ENCODE peak calls at places on chromosomes 12 and 14, in four cellular contexts. J is transverse colon, N is heart left ventricle, O is AG04450. M is an unnamed sample. For H3K27me3, the result is how much of the 10 kb centered on the place peaks cover.

GRCh38 chr12:117408161-117408791 is 46.9 kb upstream of the NOS1 start:
- DNase-seq in J (peak), N (peak), O (no peak), M (no peak)

GRCh38 chr14:78220273-78220672 is 50.1 kb downstream of the NRXN3 start:
- DNase-seq in J (no peak), N (no peak), O (no peak), M (no peak)

GRCh38 chr12:28135801-28136439 is 54.3 kb upstream of the CCDC91 start:
- DNase-seq in J (no peak), N (no peak), O (no peak), M (no peak)

GRCh38 chr14:24334431-24335271 is at the start of gene ADCY4:
- DNase-seq in J (no peak), N (peak), O (no peak), M (no peak)

GRCh38 chr12:31317471-31318397 is 8.2 kb downstream of the SINHCAF start:
- DNase-seq in J (no peak), N (no peak), O (no peak), M (no peak)

GRCh38 chr14:24432259-24433131 is 2.7 kb downstream of the KHNYN start:
- DNase-seq in J (no peak), N (no peak), O (no peak), M (no peak)

GRCh38 chr12:64390275-64390851 is at the start of gene C12orf56:
- DNase-seq in J (peak), N (no peak), O (no peak), M (no peak)

GRCh38 chr12:120529641-120530314 is 820 bp upstream of the COQ5 start:
- DNase-seq in J (peak), N (no peak), O (no peak), M (peak)

GRCh38 chr12:122366685-122367475 is 55.6 kb downstream of the CLIP1 start:
- DNase-seq in J (peak), N (peak), O (peak), M (peak)

GRCh38 chr12:2834581-2835491 is at the start of gene NRIP2:
- DNase-seq in J (no peak), N (peak), O (no peak), M (peak)

GRCh38 chr14:69105326-69105725 is 47.6 kb downstream of the DCAF5 start:
- DNase-seq in J (no peak), N (no peak), O (no peak), M (peak)

DNA sequence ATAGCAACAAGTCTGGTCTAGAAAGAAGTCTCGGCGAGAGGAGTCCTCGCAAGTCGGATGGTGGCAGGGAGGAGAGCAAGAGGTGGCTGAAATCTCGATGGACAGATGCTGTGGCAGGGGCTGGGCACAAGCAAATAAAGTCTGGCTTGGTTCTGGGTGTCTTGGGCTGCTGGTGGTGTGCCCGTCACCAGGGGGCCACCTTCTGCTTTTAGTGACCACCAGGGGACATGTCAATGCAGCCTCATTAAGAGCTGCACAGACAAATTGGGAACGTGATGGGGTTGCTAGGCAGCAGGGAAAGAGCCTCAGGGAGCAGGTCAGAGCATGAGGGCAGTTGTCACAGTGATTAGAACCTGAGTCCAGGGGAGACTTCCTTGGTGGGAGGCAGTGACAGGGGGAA is 43.9 kb downstream of the LRRC74A start:
- DNase-seq in J (no peak), N (no peak), O (no peak), M (no peak)
- TF ChIP-seq CTCF in J (no peak), N (no peak), O (peak), M (peak)

DNA sequence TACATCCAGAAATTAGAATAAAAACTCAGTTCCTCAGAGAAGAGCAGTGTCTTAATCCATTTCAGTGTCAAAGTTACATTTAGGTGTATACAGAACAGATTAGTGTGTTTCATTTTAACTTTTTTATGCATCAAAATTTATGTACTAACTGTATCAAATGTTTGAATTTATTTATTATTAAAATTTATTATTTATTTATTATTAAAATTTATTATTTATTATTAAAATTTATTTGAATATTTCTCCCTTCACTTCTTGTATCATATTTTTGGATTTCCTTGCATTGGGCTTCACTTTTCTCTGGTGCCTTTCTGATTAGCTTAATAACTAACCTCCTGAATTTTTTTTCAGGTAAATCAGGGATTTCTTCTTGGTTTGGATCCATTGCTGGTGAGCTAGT is 2.3 kb upstream of the TAS2R14 start:
- DNase-seq in J (no peak), N (no peak), O (no peak), M (no peak)
- H3K4me3 ChIP-seq in J (no peak), N (no peak), O (no peak), M (no peak)

DNA sequence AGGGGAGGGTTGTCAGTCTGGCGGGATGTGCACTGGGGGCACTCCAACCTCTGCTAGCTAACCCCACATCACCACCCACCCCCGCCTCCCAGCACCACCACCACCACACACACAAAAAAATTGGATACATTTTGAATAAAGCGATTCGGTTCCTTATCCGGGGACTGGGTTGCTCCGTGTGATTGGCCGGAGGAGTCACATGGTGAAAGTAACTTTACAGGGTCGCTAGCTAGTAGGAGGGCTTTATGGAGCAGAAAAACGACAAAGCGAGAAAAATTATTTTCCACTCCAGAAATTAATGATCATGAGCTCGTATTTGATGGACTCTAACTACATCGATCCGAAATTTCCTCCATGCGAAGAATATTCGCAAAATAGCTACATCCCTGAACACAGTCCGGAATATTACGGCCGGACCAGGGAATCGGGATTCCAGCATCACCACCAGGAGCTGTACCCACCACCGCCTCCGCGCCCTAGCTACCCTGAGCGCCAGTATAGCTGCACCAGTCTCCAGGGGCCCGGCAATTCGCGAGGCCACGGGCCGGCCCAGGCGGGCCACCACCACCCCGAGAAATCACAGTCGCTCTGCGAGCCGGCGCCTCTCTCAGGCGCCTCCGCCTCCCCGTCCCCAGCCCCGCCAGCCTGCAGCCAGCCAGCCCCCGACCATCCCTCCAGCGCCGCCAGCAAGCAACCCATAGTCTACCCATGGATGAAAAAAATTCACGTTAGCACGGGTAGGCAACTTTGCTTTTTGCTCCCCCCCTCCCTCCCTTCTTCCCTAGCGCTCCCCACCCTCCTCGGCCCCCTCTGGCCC is at the start of gene HOXC4:
- DNase-seq in J (peak), N (no peak), O (no peak), M (no peak)
- H3K27me3 ChIP-seq in J (half or more), N (half or more), O (half or more), M (half or more)

GRCh38 chr12:47763481-47764344 is 5.0 kb upstream of the RAPGEF3 start:
- DNase-seq in J (no peak), N (no peak), O (no peak), M (no peak)
- TF ChIP-seq CTCF in J (no peak), N (no peak), O (no peak), M (no peak)

GRCh38 chr12:53005986-53006809 is at the start of gene EIF4B:
- DNase-seq in J (peak), N (peak), O (peak), M (peak)

GRCh38 chr12:53006810-53007742 is 820 bp downstream of the EIF4B start:
- DNase-seq in J (peak), N (peak), O (peak), M (peak)

GRCh38 chr12:53005215-53005985 is 856 bp upstream of the EIF4B start:
- DNase-seq in J (no peak), N (peak), O (no peak), M (peak)

GRCh38 chr12:53004582-53004981 is 1.7 kb upstream of the EIF4B start:
- DNase-seq in J (no peak), N (no peak), O (no peak), M (no peak)

DNA sequence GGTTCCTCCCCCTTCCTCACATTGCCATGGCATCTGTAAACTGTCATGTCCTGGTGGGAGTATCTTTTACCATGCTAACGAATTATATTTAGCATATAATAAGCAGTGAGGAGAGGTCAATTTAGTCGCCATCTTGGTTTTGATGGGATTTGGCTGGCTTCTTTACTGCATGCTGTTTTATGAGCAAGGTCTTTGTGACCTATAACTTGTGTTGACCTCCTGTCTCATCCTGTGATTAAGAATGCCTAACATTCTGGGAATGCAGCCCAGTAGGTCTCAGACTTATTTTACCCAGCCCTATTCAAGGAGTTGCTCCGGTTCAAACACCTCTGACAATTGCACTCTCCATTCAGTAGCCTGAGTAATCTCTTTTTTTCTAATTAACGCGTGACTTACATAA is 2.1 kb upstream of the EIF4B start:
- DNase-seq in J (no peak), N (no peak), O (no peak), M (no peak)
- H3K4me3 ChIP-seq in J (no peak), N (no peak), O (no peak), M (no peak)

DNA sequence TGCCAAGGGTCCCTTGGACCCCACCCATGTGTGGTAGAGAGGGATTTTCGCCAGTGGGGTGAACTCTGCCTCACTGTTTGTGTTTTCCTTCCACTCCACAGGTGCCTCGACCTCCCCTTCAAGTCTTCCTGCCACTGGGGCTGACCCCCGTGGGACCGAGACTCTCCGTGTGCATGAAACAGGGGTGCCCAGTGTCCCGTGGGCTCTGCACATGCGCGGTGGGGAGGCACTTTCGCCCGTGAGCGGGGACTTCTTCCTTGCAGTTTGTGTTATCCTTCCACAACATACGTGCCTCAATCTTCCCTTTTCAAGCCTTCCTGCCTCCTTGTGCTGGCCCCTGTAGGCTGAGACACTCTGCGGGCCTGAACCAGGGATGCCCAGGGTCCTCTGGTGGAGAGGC is 362.4 kb downstream of the ALG10 start:
- DNase-seq in J (no peak), N (no peak), O (no peak), M (no peak)
- H3K27me3 ChIP-seq in J (under half), N (under half), O (under half), M (under half)

GRCh38 chr14:54168489-54168888 is 211.9 kb upstream of the BMP4 start:
- DNase-seq in J (no peak), N (no peak), O (no peak), M (no peak)
- TF ChIP-seq CTCF in J (no peak), N (no peak), O (no peak), M (no peak)

GRCh38 chr12:8695116-8695515 is 2.7 kb upstream of the RIMKLB start:
- DNase-seq in J (no peak), N (no peak), O (no peak), M (no peak)

GRCh38 chr12:8697476-8698131 is at the start of gene RIMKLB:
- DNase-seq in J (peak), N (peak), O (no peak), M (peak)

GRCh38 chr12:8697120-8697475 is 693 bp upstream of the RIMKLB start:
- DNase-seq in J (no peak), N (no peak), O (no peak), M (peak)

GRCh38 chr12:8698132-8698829 is 490 bp downstream of the RIMKLB start:
- DNase-seq in J (peak), N (peak), O (no peak), M (no peak)

GRCh38 chr12:8696402-8697100 is 1.2 kb upstream of the RIMKLB start:
- DNase-seq in J (no peak), N (no peak), O (no peak), M (no peak)
- H3K4me3 ChIP-seq in J (peak), N (peak), O (peak), M (peak)

DNA sequence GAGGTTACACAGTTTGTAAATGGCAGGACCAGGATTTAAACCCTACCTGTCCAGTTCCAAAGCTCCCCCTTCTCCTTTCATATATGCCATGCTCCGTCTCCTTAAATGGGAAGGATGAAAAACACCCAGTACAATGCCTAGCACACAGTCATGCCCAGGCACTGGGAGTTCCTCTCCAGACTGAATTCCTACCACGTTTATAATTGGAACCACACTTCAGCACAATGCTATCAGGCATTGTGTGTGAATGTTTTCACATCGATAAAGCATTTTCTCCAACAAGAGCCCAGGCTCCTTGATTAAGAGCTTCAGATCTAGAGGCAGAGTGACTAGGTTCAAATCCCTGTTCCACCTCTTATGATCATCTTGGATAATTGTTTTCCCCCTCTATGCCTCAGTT is 2.7 kb upstream of the NUAK1 start:
- DNase-seq in J (no peak), N (no peak), O (no peak), M (no peak)
- H3K27me3 ChIP-seq in J (under half), N (under half), O (under half), M (under half)

GRCh38 chr12:66282244-66282643 is 20.0 kb upstream of the HELB start:
- DNase-seq in J (no peak), N (no peak), O (no peak), M (no peak)

GRCh38 chr12:66275040-66275439 is 27.3 kb upstream of the HELB start:
- DNase-seq in J (no peak), N (no peak), O (no peak), M (no peak)

GRCh38 chr12:66280573-66280972 is 21.7 kb upstream of the HELB start:
- DNase-seq in J (no peak), N (no peak), O (no peak), M (no peak)

GRCh38 chr12:66279127-66279712 is 23.1 kb upstream of the HELB start:
- DNase-seq in J (no peak), N (no peak), O (no peak), M (peak)
- TF ChIP-seq CTCF in J (peak), N (peak), O (peak), M (peak)

M was measured in brain microvascular endothelial cell.